ENCODE peak calls at places on chromosomes 7 and 10, in four cellular contexts. L is left lung, Q is kidney epithelial cell, Y is GM12865. H is an unnamed sample.

GRCh38 chr10:32949221-32949678 is 8.8 kb downstream of the ITGB1 start:
- DNase-seq in L (no peak), Q (no peak), Y (no peak), H (no peak)

GRCh38 chr10:43594944-43595589 is 11.2 kb upstream of the ZNF485 start:
- DNase-seq in L (no peak), Q (no peak), Y (peak; percentile 92), H (no peak)

GRCh38 chr10:70660722-70661121 is 11.6 kb upstream of the ADAMTS14 start:
- DNase-seq in L (no peak), Q (no peak), Y (peak; percentile 23), H (no peak)

GRCh38 chr7:33901847-33902246 is 3.5 kb upstream of the BMPER start:
- DNase-seq in L (no peak), Q (no peak), Y (no peak), H (no peak)

GRCh38 chr10:62046522-62047239 is 145.2 kb downstream of the ARID5B start:
- DNase-seq in L (no peak), Q (peak; percentile 71), Y (peak; percentile 67), H (no peak)

GRCh38 chr7:80511964-80512363 is at the start of gene GNAT3:
- DNase-seq in L (no peak), Q (no peak), Y (no peak), H (no peak)

GRCh38 chr10:87931836-87932230 is 68.4 kb downstream of the PTEN start:
- DNase-seq in L (no peak), Q (no peak), Y (no peak), H (no peak)

GRCh38 chr10:66627156-66627555 is 298.7 kb upstream of the LRRTM3 start:
- DNase-seq in L (no peak), Q (no peak), Y (peak; percentile 36), H (no peak)

GRCh38 chr7:91465595-91466061 is 201.4 kb downstream of the FZD1 start:
- DNase-seq in L (no peak), Q (no peak), Y (no peak), H (no peak)

GRCh38 chr10:78744521-78745090 is 324.2 kb upstream of the ZMIZ1 start:
- DNase-seq in L (no peak), Q (no peak), Y (no peak), H (no peak)

GRCh38 chr10:17974505-17974904 is 22.8 kb downstream of the SLC39A12 start:
- DNase-seq in L (no peak), Q (no peak), Y (no peak), H (no peak)

GRCh38 chr7:16223963-16224707 is 197.2 kb downstream of the CRPPA start:
- DNase-seq in L (no peak), Q (no peak), Y (no peak), H (no peak)

GRCh38 chr10:102644066-102644645 is at the start of gene TRIM8:
- DNase-seq in L (peak; percentile 93), Q (no peak), Y (peak; percentile 76), H (peak; percentile 73)

GRCh38 chr7:42192072-42192471 is 44.9 kb downstream of the GLI3 start:
- DNase-seq in L (no peak), Q (no peak), Y (no peak), H (no peak)

DNA sequence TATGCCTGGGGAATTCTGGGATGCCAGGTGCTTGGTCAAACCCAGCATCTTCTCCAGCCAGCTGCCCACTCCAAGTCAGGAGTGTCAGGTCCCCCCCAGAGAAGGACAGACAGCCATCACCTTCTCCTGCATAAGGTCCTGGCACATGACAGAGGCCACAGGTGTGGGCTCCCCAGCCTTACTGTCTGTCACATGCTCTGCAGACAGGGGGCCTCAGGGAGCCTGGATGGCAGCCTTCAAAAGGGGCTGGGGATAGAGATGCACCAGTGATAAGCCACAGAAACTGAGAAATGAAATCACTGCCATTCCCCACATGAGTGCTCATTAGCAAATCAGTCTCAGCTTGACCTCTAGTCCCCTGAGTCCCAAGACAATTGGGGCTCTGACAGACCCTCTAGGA is 72.9 kb downstream of the PLXNA4 start:
- DNase-seq in L (no peak), Q (no peak), Y (peak; percentile 5), H (no peak)
- TF ChIP-seq CTCF in L (no peak), Q (no peak), Y (peak; percentile 1), H (no peak)

DNA sequence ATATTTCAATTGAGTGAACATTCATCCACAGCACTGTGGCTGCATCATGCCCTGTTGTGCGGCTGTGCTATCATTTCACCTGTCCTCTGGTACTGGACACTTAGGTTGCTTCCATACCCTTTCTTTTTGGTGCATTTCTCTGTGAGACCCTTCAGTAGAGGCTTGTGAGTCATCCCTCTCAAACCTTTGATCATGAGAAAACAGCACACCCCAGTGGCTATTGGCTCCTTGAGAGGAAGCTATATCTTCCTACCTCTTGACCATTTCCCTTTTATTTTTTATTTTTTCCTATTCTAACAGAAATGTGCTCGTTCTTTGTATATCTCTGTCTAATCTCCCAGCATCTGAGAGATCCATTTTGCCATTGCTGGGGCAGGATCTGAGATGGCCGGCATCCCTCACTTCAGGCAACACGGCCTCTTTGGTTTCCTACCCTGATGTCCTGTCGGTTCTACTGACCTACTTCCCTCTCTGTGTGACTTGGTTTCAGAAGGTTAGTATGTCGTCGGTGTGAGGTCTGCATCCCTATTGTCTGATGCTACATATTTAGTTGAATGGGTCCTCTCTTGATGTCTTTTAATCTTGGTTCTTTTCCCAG is 23.8 kb upstream of the PIK3AP1 start:
- DNase-seq in L (no peak), Q (no peak), Y (peak; percentile 63), H (no peak)
- TF ChIP-seq CTCF in L (no peak), Q (peak; percentile 48), Y (peak; percentile 16), H (no peak)

GRCh38 chr10:120750167-120750566 is 101.0 kb upstream of the WDR11 start:
- DNase-seq in L (no peak), Q (no peak), Y (no peak), H (no peak)
- TF ChIP-seq CTCF in L (no peak), Q (no peak), Y (no peak), H (no peak)

GRCh38 chr10:122481296-122482056 is 20.1 kb downstream of the HTRA1 start:
- DNase-seq in L (no peak), Q (no peak), Y (no peak), H (no peak)

GRCh38 chr10:122476034-122476695 is 14.8 kb downstream of the HTRA1 start:
- DNase-seq in L (peak; percentile 38), Q (no peak), Y (no peak), H (no peak)

GRCh38 chr10:122480146-122480833 is 18.9 kb downstream of the HTRA1 start:
- DNase-seq in L (peak; percentile 31), Q (no peak), Y (no peak), H (no peak)

GRCh38 chr10:122477436-122477835 is 16.1 kb downstream of the HTRA1 start:
- DNase-seq in L (no peak), Q (no peak), Y (no peak), H (no peak)

DNA sequence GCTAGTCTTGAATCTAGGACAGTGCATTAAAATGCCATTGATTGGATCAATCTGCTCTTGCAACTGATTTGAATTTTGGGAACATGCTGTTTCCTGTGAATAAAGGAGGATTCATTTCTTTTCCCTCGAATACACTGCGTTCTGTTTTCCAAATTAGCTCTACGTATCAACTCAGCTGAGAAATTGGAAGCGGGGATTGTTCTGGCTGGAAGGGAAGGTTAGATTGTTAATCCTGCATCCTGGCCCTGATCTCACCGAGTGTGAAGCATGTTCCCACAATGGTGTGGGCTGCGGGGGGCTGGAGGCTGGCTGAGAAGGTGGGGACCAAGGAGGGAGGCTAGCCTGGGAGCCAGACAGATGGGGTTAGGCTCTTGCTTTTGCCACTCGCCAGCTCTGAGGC is 17.6 kb downstream of the HTRA1 start:
- DNase-seq in L (no peak), Q (no peak), Y (no peak), H (no peak)
- TF ChIP-seq CTCF in L (no peak), Q (no peak), Y (no peak), H (no peak)

GRCh38 chr7:50628469-50629084 is 63.4 kb upstream of the DDC start:
- DNase-seq in L (no peak), Q (no peak), Y (no peak), H (no peak)
- TF ChIP-seq CTCF in L (no peak), Q (no peak), Y (no peak), H (no peak)

GRCh38 chr10:126058104-126058503 is 161.7 kb downstream of the FANK1 start:
- DNase-seq in L (no peak), Q (no peak), Y (no peak), H (no peak)

GRCh38 chr10:126058507-126058906 is 162.1 kb downstream of the FANK1 start:
- DNase-seq in L (no peak), Q (no peak), Y (no peak), H (no peak)

GRCh38 chr10:126060232-126060935 is 164.0 kb downstream of the FANK1 start:
- DNase-seq in L (no peak), Q (no peak), Y (no peak), H (no peak)

GRCh38 chr10:126057494-126057893 is 161.1 kb downstream of the FANK1 start:
- DNase-seq in L (no peak), Q (no peak), Y (no peak), H (no peak)

GRCh38 chr10:126059101-126059826 is 162.9 kb downstream of the FANK1 start:
- DNase-seq in L (no peak), Q (no peak), Y (no peak), H (no peak)
- TF ChIP-seq CTCF in L (no peak), Q (no peak), Y (no peak), H (no peak)

DNA sequence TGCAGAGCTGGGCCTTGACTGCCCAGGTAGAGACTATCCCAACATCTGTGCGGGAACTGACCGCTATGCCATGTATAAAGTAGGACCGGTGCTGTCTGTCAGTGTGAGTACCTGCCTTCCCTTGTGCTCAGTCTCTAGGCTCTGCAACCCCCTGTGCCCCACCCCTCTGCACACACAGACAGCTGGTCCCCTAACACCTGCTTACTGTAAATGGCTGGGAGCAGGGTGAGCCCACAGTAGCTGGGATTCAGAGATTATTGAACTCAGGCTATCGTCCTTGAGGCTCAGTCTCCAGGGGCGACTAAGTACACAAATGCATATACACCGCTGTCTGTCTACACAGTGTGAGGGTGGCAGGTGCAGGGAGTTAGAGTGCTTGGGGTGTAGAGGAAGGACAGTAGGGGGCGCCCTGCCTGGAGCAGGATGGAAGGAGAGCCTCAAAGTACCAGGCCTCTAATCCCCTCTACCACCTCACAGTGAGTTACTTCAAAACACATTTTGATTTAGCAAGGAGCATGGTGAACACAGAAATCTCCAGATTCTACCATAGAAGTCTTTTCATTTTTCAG is 12.9 kb downstream of the UPP1 start:
- DNase-seq in L (no peak), Q (no peak), Y (no peak), H (no peak)
- TF ChIP-seq CTCF in L (peak; percentile 9), Q (peak; percentile 36), Y (peak; percentile 27), H (no peak)

H was measured in activated B cell treated with CpG ODN at 0.5 μM for 24 hours.